ENCODE peak calls at places on chromosome 5, in seven cellular contexts. C is A549, O is IMR-90, R is H1, A is GM12878, Q is HepG2, D is K562. V is an unnamed sample.

GRCh38 chr5:62585751-62586150 is 7.1 kb downstream of the LRRC70 start:
- DNase-seq in C (no peak), O (peak), R (no peak), A (no peak), Q (no peak), D (peak), V (no peak)

GRCh38 chr5:177129206-177129605 is 4.4 kb upstream of the NSD1 start:
- DNase-seq in C (no peak), O (no peak), R (no peak), A (no peak), Q (no peak), D (no peak), V (no peak)

GRCh38 chr5:151082976-151083651 is 2.3 kb upstream of the TNIP1 start:
- DNase-seq in C (peak), O (peak), R (no peak), A (no peak), Q (no peak), D (no peak), V (no peak)

GRCh38 chr5:130055572-130055971 is 151.3 kb downstream of the CHSY3 start:
- DNase-seq in C (no peak), O (no peak), R (no peak), A (no peak), Q (no peak), D (no peak), V (no peak)

GRCh38 chr5:50667653-50668403 is 1.4 kb downstream of the PARP8 start:
- DNase-seq in C (no peak), O (peak), R (no peak), A (peak), Q (no peak), D (no peak), V (no peak)

GRCh38 chr5:58235279-58235678 is 224.6 kb downstream of the PLK2 start:
- DNase-seq in C (peak), O (peak), R (no peak), A (no peak), Q (no peak), D (no peak), V (no peak)

GRCh38 chr5:93831449-93831848 is 90.0 kb upstream of the POU5F2 start:
- DNase-seq in C (peak), O (peak), R (no peak), A (no peak), Q (no peak), D (no peak), V (no peak)

GRCh38 chr5:159038907-159039306 is 60.8 kb downstream of the EBF1 start:
- DNase-seq in C (no peak), O (peak), R (no peak), A (no peak), Q (no peak), D (no peak), V (no peak)

GRCh38 chr5:155017610-155018009 is 4.1 kb downstream of the KIF4B start:
- DNase-seq in C (no peak), O (no peak), R (no peak), A (no peak), Q (no peak), D (no peak), V (no peak)

GRCh38 chr5:16492398-16493175 is 27.0 kb upstream of the ZNF622 start:
- DNase-seq in C (peak), O (peak), R (no peak), A (no peak), Q (no peak), D (no peak), V (no peak)

GRCh38 chr5:40124367-40124766 is 555.3 kb upstream of the PTGER4 start:
- DNase-seq in C (peak), O (no peak), R (no peak), A (no peak), Q (no peak), D (peak), V (peak)

GRCh38 chr5:66642538-66642937 is 46.3 kb downstream of the MAST4 start:
- DNase-seq in C (no peak), O (no peak), R (no peak), A (no peak), Q (no peak), D (no peak), V (no peak)

GRCh38 chr5:34589832-34590231 is 66.3 kb upstream of the RAI14 start:
- DNase-seq in C (no peak), O (no peak), R (no peak), A (no peak), Q (no peak), D (no peak), V (no peak)

GRCh38 chr5:122723606-122724352 is 51.1 kb upstream of the SNX2 start:
- DNase-seq in C (no peak), O (peak), R (no peak), A (peak), Q (no peak), D (no peak), V (no peak)

GRCh38 chr5:67120032-67120431 is 76.6 kb downstream of the CD180 start:
- DNase-seq in C (no peak), O (no peak), R (no peak), A (no peak), Q (no peak), D (peak), V (no peak)

GRCh38 chr5:157511656-157512644 is 51.9 kb downstream of the NIPAL4 start:
- DNase-seq in C (peak), O (peak), R (no peak), A (no peak), Q (peak), D (peak), V (peak)

GRCh38 chr5:9263656-9264055 is 282.2 kb downstream of the SEMA5A start:
- DNase-seq in C (no peak), O (no peak), R (no peak), A (no peak), Q (no peak), D (no peak), V (no peak)

GRCh38 chr5:55222819-55223124 is 4.3 kb downstream of the MCIDAS start:
- DNase-seq in C (no peak), O (no peak), R (no peak), A (no peak), Q (no peak), D (no peak), V (no peak)

GRCh38 chr5:177301503-177302165 is 1.9 kb downstream of the RAB24 start:
- DNase-seq in C (no peak), O (no peak), R (no peak), A (no peak), Q (no peak), D (no peak), V (no peak)

DNA sequence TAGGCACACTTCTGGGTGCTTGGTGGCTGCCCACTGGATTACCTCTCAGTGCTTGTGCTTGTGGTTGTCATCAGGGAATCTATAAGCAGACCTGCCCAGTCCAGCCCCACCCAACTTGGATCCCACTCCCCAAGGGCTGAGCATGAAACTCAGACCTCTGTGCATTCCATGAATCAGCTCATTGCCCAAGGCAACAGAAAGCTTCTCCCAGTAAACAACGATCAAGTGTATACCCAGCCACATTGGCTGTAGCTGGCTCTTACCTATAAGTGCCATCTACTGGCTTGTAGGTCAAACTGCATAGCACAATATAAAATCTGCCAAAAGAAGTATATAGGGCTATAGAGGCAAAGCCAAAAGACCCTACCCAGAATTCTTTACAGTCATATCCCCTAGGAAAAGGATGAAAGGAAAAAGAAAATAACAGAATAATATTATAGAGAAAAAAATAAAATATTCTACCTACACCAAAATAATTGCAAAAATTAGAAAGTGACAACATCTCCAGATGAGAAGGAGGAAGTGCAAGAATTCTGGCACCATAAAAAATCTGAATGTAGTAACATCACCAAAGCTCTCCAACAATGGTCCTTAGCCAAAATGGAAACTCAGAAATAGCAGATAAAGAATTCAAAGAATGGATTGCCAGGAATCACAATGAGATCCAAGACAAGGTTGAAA is 321.0 kb upstream of the TRPC7 start:
- DNase-seq in C (peak), O (peak), R (peak), A (no peak), Q (peak), D (peak), V (no peak)
- TF ChIP-seq CEBPB in C (no peak), O (no peak), R (no peak), A (no peak), Q (no peak), D (no peak), V (no peak)

GRCh38 chr5:171335616-171336015 is 26.6 kb downstream of the TLX3 start:
- DNase-seq in C (no peak), O (no peak), R (no peak), A (no peak), Q (no peak), D (no peak), V (no peak)

GRCh38 chr5:171340042-171340441 is 31.0 kb downstream of the TLX3 start:
- DNase-seq in C (no peak), O (no peak), R (no peak), A (no peak), Q (no peak), D (no peak), V (no peak)

GRCh38 chr5:171337207-171337562 is 28.1 kb downstream of the TLX3 start:
- DNase-seq in C (no peak), O (no peak), R (no peak), A (no peak), Q (no peak), D (no peak), V (no peak)

GRCh38 chr5:171340491-171340890 is 31.4 kb downstream of the TLX3 start:
- DNase-seq in C (no peak), O (no peak), R (no peak), A (no peak), Q (peak), D (no peak), V (no peak)

DNA sequence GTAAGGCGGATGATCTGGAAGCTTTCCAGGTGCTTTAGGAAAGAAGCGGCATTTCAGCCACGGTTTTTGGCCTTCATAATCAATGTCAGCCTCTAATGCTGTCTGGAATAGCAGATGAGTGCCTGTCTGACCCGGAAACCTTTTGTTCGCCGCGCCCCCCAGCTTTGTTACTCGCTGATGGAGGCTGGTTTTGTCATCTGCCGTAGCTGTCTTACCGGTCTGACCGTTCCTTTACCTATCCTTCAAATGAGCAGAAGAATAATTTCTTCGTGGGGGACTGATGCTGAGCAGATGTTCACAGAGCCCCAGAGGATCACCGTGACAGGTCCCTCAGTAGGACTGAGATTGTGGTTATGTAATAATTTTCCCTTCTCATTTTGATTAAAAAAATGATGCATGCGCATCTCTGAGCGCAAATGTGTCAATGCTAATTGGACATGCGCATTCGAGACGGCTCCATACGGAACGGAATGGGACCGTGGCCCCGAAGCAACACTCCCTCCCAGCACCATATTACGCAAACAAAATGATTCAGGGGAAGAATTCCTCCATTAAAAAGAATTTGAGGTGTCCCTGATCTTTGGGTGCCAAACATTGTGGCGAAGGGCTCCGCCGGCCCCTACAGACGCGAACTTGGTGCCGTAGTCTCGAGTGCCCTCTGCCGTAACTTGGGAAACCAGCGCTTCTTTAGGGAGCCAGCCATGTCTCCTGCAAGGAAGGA is 27.6 kb downstream of the TLX3 start:
- DNase-seq in C (peak), O (peak), R (peak), A (no peak), Q (no peak), D (peak), V (peak)
- TF ChIP-seq CEBPB in C (no peak), O (peak), R (no peak), A (no peak), Q (no peak), D (no peak), V (no peak)

DNA sequence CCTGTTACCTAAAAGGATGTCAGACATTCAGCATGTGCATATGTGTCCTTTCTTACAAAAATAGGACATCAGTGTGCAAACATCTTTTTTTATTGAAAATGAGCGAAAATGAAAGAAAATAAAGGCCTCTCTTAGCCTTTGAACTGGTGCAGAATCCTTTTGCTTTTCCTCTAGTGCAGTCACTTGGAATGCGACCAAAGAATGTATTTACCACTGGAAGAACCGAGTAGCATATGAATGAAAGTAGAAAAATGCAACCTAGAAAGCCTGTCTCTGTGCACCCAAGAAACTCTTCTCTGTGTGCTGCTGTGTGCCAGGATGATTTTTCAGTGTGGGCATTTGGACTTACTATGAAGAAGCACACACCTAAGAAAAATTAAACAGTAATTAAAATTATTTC is 26.8 kb downstream of the ADCY2 start:
- DNase-seq in C (no peak), O (no peak), R (no peak), A (no peak), Q (no peak), D (no peak), V (no peak)
- TF ChIP-seq CEBPB in C (no peak), O (no peak), R (no peak), A (no peak), Q (no peak), D (no peak), V (no peak)

GRCh38 chr5:117487556-117487955 is 912.9 kb upstream of the SEMA6A start:
- DNase-seq in C (no peak), O (no peak), R (no peak), A (no peak), Q (no peak), D (no peak), V (no peak)

GRCh38 chr5:117486291-117486690 is 911.7 kb upstream of the SEMA6A start:
- DNase-seq in C (no peak), O (no peak), R (no peak), A (no peak), Q (no peak), D (no peak), V (no peak)

GRCh38 chr5:117494208-117494607 is 919.6 kb upstream of the SEMA6A start:
- DNase-seq in C (no peak), O (no peak), R (no peak), A (no peak), Q (no peak), D (no peak), V (no peak)

GRCh38 chr5:117486879-117487391 is 912.3 kb upstream of the SEMA6A start:
- DNase-seq in C (peak), O (no peak), R (no peak), A (no peak), Q (no peak), D (no peak), V (peak)

GRCh38 chr5:117488976-117489500 is 914.4 kb upstream of the SEMA6A start:
- DNase-seq in C (no peak), O (no peak), R (no peak), A (no peak), Q (no peak), D (no peak), V (no peak)
- TF ChIP-seq CEBPB in C (no peak), O (no peak), R (no peak), A (no peak), Q (no peak), D (no peak), V (no peak)

GRCh38 chr5:72661405-72661804 is 154.2 kb upstream of the ZNF366 start:
- DNase-seq in C (peak), O (peak), R (no peak), A (no peak), Q (no peak), D (no peak), V (no peak)
- TF ChIP-seq CEBPB in C (no peak), O (no peak), R (no peak), A (no peak), Q (no peak), D (no peak), V (no peak)

GRCh38 chr5:21236896-21237830 is 1249.2 kb upstream of the CDH18 start:
- DNase-seq in C (no peak), O (no peak), R (no peak), A (no peak), Q (no peak), D (no peak), V (no peak)
- TF ChIP-seq CEBPB in C (no peak), O (no peak), R (no peak), A (no peak), Q (no peak), D (no peak), V (no peak)

GRCh38 chr5:160287378-160288051 is 24.8 kb downstream of the CCNJL start:
- DNase-seq in C (no peak), O (no peak), R (peak), A (no peak), Q (peak), D (no peak), V (no peak)
- TF ChIP-seq CEBPB in C (no peak), O (no peak), R (no peak), A (no peak), Q (no peak), D (no peak), V (no peak)

V was measured in HCT116.